ENCODE peak calls at places on chromosomes 1 and 21, in nine cellular contexts. F, Z, M, O, J, V, B, E and Q are unnamed samples.

GRCh38 chr21:28342229-28342810 is 650.4 kb downstream of the LTN1 start:
- DNase-seq in F (no peak), Z (no peak), M (peak; percentile 71), O (peak; percentile 54), J (peak; percentile 69), V (no peak), B (no peak), E (peak; percentile 54), Q (no peak)

GRCh38 chr21:16908087-16908486 is 604.8 kb upstream of the CXADR start:
- DNase-seq in F (peak; percentile 29), Z (no peak), M (peak; percentile 80), O (peak; percentile 17), J (peak; percentile 79), V (no peak), B (no peak), E (peak; percentile 39), Q (no peak)

GRCh38 chr1:56028879-56029278 is 550.5 kb downstream of the PLPP3 start:
- DNase-seq in F (no peak), Z (no peak), M (no peak), O (no peak), J (no peak), V (no peak), B (no peak), E (no peak), Q (no peak)

GRCh38 chr1:16421201-16421600 is 16.0 kb downstream of the SPATA21 start:
- DNase-seq in F (no peak), Z (no peak), M (no peak), O (no peak), J (no peak), V (no peak), B (no peak), E (no peak), Q (no peak)

GRCh38 chr1:243732627-243733026 is 117.4 kb downstream of the AKT3 start:
- DNase-seq in F (no peak), Z (no peak), M (no peak), O (no peak), J (no peak), V (no peak), B (no peak), E (no peak), Q (no peak)

GRCh38 chr1:162905174-162905573 is 44.2 kb upstream of the CCDC190 start:
- DNase-seq in F (no peak), Z (no peak), M (no peak), O (no peak), J (no peak), V (no peak), B (no peak), E (peak; percentile 39), Q (peak; percentile 58)

GRCh38 chr1:30700528-30701265 is 22.7 kb downstream of the MATN1 start:
- DNase-seq in F (peak; percentile 66), Z (peak; percentile 35), M (peak; percentile 77), O (peak; percentile 60), J (peak; percentile 69), V (no peak), B (peak; percentile 51), E (peak; percentile 56), Q (peak; percentile 73)

GRCh38 chr1:19738106-19738505 is 61.6 kb downstream of the TMCO4 start:
- DNase-seq in F (peak; percentile 38), Z (no peak), M (no peak), O (no peak), J (no peak), V (peak; percentile 40), B (no peak), E (no peak), Q (no peak)

GRCh38 chr1:223216074-223216473 is 73.0 kb upstream of the TLR5 start:
- DNase-seq in F (no peak), Z (no peak), M (no peak), O (no peak), J (no peak), V (no peak), B (no peak), E (no peak), Q (no peak)

GRCh38 chr1:246418565-246419312 is 88.3 kb downstream of the SMYD3 start:
- DNase-seq in F (no peak), Z (no peak), M (no peak), O (no peak), J (no peak), V (no peak), B (no peak), E (no peak), Q (no peak)

GRCh38 chr1:101198842-101199636 is 37.8 kb upstream of the S1PR1 start:
- DNase-seq in F (no peak), Z (no peak), M (no peak), O (no peak), J (no peak), V (no peak), B (no peak), E (no peak), Q (no peak)

GRCh38 chr21:33026878-33027400 is 1.2 kb downstream of the OLIG2 start:
- DNase-seq in F (no peak), Z (no peak), M (peak; percentile 25), O (no peak), J (peak; percentile 12), V (no peak), B (no peak), E (no peak), Q (no peak)

GRCh38 chr1:247448107-247448778 is 9.7 kb downstream of the OR2B11 start:
- DNase-seq in F (peak; percentile 71), Z (peak; percentile 63), M (peak; percentile 59), O (peak; percentile 75), J (peak; percentile 35), V (peak; percentile 70), B (peak; percentile 81), E (peak; percentile 56), Q (peak; percentile 67)

GRCh38 chr1:96409087-96409486 is 312.5 kb upstream of the PTBP2 start:
- DNase-seq in F (no peak), Z (no peak), M (no peak), O (no peak), J (no peak), V (no peak), B (no peak), E (no peak), Q (no peak)

GRCh38 chr1:88774151-88774556 is 90.1 kb downstream of the PKN2 start:
- DNase-seq in F (peak; percentile 91), Z (peak; percentile 84), M (peak; percentile 26), O (no peak), J (peak; percentile 12), V (no peak), B (no peak), E (no peak), Q (no peak)

GRCh38 chr1:221998781-221999180 is 256.9 kb upstream of the DUSP10 start:
- DNase-seq in F (no peak), Z (no peak), M (peak; percentile 34), O (no peak), J (no peak), V (no peak), B (no peak), E (peak; percentile 35), Q (peak; percentile 38)

GRCh38 chr1:48619529-48619928 is 147.5 kb upstream of the SPATA6 start:
- DNase-seq in F (peak; percentile 78), Z (peak; percentile 43), M (peak; percentile 22), O (peak; percentile 5), J (peak; percentile 7), V (no peak), B (no peak), E (no peak), Q (no peak)

GRCh38 chr1:241605146-241605805 is 34.9 kb downstream of the CHML start:
- DNase-seq in F (peak; percentile 98), Z (peak; percentile 20), M (no peak), O (no peak), J (no peak), V (no peak), B (no peak), E (peak; percentile 17), Q (peak; percentile 57)

GRCh38 chr1:229270547-229271447 is at the start of gene RAB4A:
- DNase-seq in F (peak; percentile 89), Z (peak; percentile 95), M (peak; percentile 82), O (peak; percentile 87), J (peak; percentile 64), V (peak; percentile 94), B (peak; percentile 96), E (peak; percentile 87), Q (peak; percentile 91)

GRCh38 chr1:218553197-218553596 is 208.1 kb downstream of the TGFB2 start:
- DNase-seq in F (peak; percentile 73), Z (no peak), M (no peak), O (no peak), J (no peak), V (no peak), B (no peak), E (peak; percentile 52), Q (peak; percentile 55)

GRCh38 chr1:6464514-6464836 is 1.5 kb downstream of the TNFRSF25 start:
- DNase-seq in F (peak; percentile 69), Z (no peak), M (no peak), O (no peak), J (no peak), V (peak; percentile 84), B (peak; percentile 86), E (no peak), Q (no peak)

GRCh38 chr1:109399326-109399957 is 1.7 kb upstream of the SORT1 start:
- DNase-seq in F (peak; percentile 88), Z (peak; percentile 79), M (peak; percentile 50), O (peak; percentile 74), J (peak; percentile 29), V (no peak), B (no peak), E (peak; percentile 66), Q (peak; percentile 77)

GRCh38 chr1:24348196-24348595 is 29.0 kb downstream of the GRHL3 start:
- DNase-seq in F (no peak), Z (no peak), M (no peak), O (no peak), J (no peak), V (no peak), B (no peak), E (no peak), Q (no peak)
- H3K4me3 ChIP-seq in F (no peak overlapping the region), Z (no peak overlapping the region), M (no peak overlapping the region), O (no peak overlapping the region), J (no peak overlapping the region), V (no peak overlapping the region), B (no peak overlapping the region), E (no peak overlapping the region), Q (no peak overlapping the region)

GRCh38 chr1:206914138-206914537 is 7.6 kb downstream of the FCMR start:
- DNase-seq in F (no peak), Z (no peak), M (no peak), O (no peak), J (no peak), V (no peak), B (no peak), E (no peak), Q (no peak)
- TF ChIP-seq CTCF in F (no peak), Z (no peak), M (no peak), O (no peak), J (no peak), V (no peak), B (no peak), E (no peak), Q (no peak)

GRCh38 chr1:31703431-31704260 is at the start of gene COL16A1:
- DNase-seq in F (no peak), Z (peak; percentile 85), M (peak; percentile 75), O (peak; percentile 82), J (peak; percentile 49), V (peak; percentile 67), B (peak; percentile 89), E (peak; percentile 71), Q (peak; percentile 38)
- H3K4me3 ChIP-seq in F (no peak within 1 kb of the TSS), Z (peak within 1 kb of the TSS; percentile 37), M (peak within 1 kb of the TSS; percentile 94), O (peak within 1 kb of the TSS; percentile 71), J (peak within 1 kb of the TSS; percentile 68), V (peak within 1 kb of the TSS; percentile 27), B (peak within 1 kb of the TSS; percentile 43), E (peak within 1 kb of the TSS; percentile 74), Q (peak within 1 kb of the TSS; percentile 62)

DNA sequence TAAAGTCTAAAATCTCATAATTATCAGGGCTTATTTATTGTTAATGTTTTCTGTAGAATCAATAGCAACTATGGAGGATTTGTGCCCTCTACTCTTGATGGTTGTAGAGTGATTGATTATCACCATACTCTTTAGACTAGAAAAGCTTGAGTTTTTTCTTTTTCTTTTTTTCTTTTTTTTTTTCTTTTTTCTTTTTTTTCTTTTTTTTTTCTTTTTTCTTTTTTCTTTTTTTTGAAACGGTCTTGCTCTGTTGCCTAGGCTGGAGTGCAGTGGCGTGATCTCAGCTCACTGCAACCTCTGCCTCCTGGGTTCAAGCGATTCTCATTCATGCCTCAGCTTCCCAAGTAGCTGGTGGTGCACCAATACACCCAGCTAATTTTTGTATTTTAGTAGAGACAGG is 29.7 kb downstream of the TOR1AIP1 start:
- DNase-seq in F (no peak), Z (no peak), M (no peak), O (no peak), J (no peak), V (no peak), B (no peak), E (no peak), Q (no peak)
- TF ChIP-seq CTCF in F (no peak), Z (no peak), M (no peak), O (no peak), J (no peak), V (no peak), B (no peak), E (no peak), Q (no peak)